ENCODE peak calls at places on chromosomes 7 and 10, in six cellular contexts. Y is thyroid gland, L is A549, S is spleen, H is Peyer's patch, P is gastrocnemius medialis. R is an unnamed sample.

GRCh38 chr7:142859829-142860228 is 5.0 kb downstream of the EPHB6 start:
- DNase-seq in Y (peak; percentile 53), L (no peak), S (no peak), H (no peak), P (no peak), R (no peak)

GRCh38 chr7:158161194-158161593 is 426.4 kb downstream of the PTPRN2 start:
- DNase-seq in Y (no peak), L (no peak), S (no peak), H (no peak), P (no peak), R (no peak)

GRCh38 chr10:12847361-12847975 is 154.0 kb downstream of the CCDC3 start:
- DNase-seq in Y (no peak), L (no peak), S (no peak), H (no peak), P (no peak), R (no peak)

GRCh38 chr10:100045592-100045991 is 35.8 kb upstream of the DNMBP start:
- DNase-seq in Y (no peak), L (no peak), S (no peak), H (no peak), P (no peak), R (no peak)

GRCh38 chr10:62019013-62019684 is 117.7 kb downstream of the ARID5B start:
- DNase-seq in Y (no peak), L (no peak), S (no peak), H (no peak), P (no peak), R (no peak)

GRCh38 chr10:68010426-68010825 is 64.7 kb downstream of the HERC4 start:
- DNase-seq in Y (no peak), L (no peak), S (no peak), H (no peak), P (no peak), R (no peak)

GRCh38 chr7:54964136-54964535 is 54.7 kb upstream of the EGFR start:
- DNase-seq in Y (no peak), L (no peak), S (no peak), H (no peak), P (no peak), R (no peak)

GRCh38 chr10:44024351-44025116 is 360.4 kb downstream of the CXCL12 start:
- DNase-seq in Y (no peak), L (no peak), S (no peak), H (no peak), P (no peak), R (no peak)

GRCh38 chr7:142478479-142479220 is 220.8 kb upstream of the PRSS58 start:
- DNase-seq in Y (peak; percentile 34), L (peak; percentile 12), S (no peak), H (peak; percentile 65), P (peak; percentile 29), R (no peak)

GRCh38 chr10:103111918-103112877 is 80.9 kb downstream of the NT5C2 start:
- DNase-seq in Y (no peak), L (no peak), S (no peak), H (no peak), P (no peak), R (no peak)

GRCh38 chr10:52172581-52172980 is 141.5 kb upstream of the DKK1 start:
- DNase-seq in Y (no peak), L (no peak), S (no peak), H (no peak), P (no peak), R (no peak)

GRCh38 chr10:22308390-22308789 is 7.8 kb upstream of the COMMD3 start:
- DNase-seq in Y (no peak), L (peak; percentile 46), S (no peak), H (no peak), P (no peak), R (no peak)

GRCh38 chr10:23047201-23048050 is 48.0 kb upstream of the MSRB2 start:
- DNase-seq in Y (no peak), L (no peak), S (no peak), H (no peak), P (no peak), R (no peak)

GRCh38 chr10:90919683-90920574 is 958 bp downstream of the ANKRD1 start:
- DNase-seq in Y (no peak), L (no peak), S (no peak), H (no peak), P (peak; percentile 21), R (no peak)

GRCh38 chr10:85490431-85490830 is 876.2 kb downstream of the GRID1 start:
- DNase-seq in Y (no peak), L (no peak), S (no peak), H (no peak), P (no peak), R (no peak)

GRCh38 chr7:3643091-3643490 is 342.0 kb downstream of the SDK1 start:
- DNase-seq in Y (no peak), L (no peak), S (no peak), H (no peak), P (no peak), R (no peak)

GRCh38 chr10:6461961-6462360 is 118.1 kb downstream of the PRKCQ start:
- DNase-seq in Y (no peak), L (no peak), S (no peak), H (no peak), P (no peak), R (no peak)

GRCh38 chr10:97333351-97333600 is 1.3 kb downstream of the FRAT2 start:
- DNase-seq in Y (peak; percentile 33), L (no peak), S (no peak), H (no peak), P (no peak), R (no peak)

GRCh38 chr7:45082031-45082830 is 6.5 kb downstream of the NACAD start:
- DNase-seq in Y (no peak), L (no peak), S (no peak), H (no peak), P (no peak), R (peak; percentile 59)

GRCh38 chr10:77692782-77693181 is 55.2 kb upstream of the KCNMA1 start:
- DNase-seq in Y (no peak), L (no peak), S (no peak), H (no peak), P (no peak), R (no peak)

GRCh38 chr10:117948493-117948892 is 98.2 kb downstream of the RAB11FIP2 start:
- DNase-seq in Y (no peak), L (no peak), S (no peak), H (no peak), P (no peak), R (no peak)

GRCh38 chr10:20811131-20811530 is 86.0 kb downstream of the NEBL start:
- DNase-seq in Y (no peak), L (no peak), S (no peak), H (no peak), P (no peak), R (no peak)

GRCh38 chr7:47352394-47352968 is 229.4 kb downstream of the TNS3 start:
- DNase-seq in Y (no peak), L (no peak), S (peak; percentile 63), H (peak; percentile 35), P (no peak), R (no peak)

GRCh38 chr7:84912993-84913635 is 273.7 kb downstream of the SEMA3D start:
- DNase-seq in Y (no peak), L (no peak), S (no peak), H (no peak), P (no peak), R (no peak)

GRCh38 chr7:5494320-5494682 is 70.7 kb upstream of the TNRC18 start:
- DNase-seq in Y (no peak), L (no peak), S (no peak), H (no peak), P (no peak), R (no peak)

GRCh38 chr7:5491251-5492044 is 67.8 kb upstream of the TNRC18 start:
- DNase-seq in Y (peak; percentile 80), L (no peak), S (no peak), H (no peak), P (no peak), R (no peak)

GRCh38 chr7:5494683-5495561 is 71.3 kb upstream of the TNRC18 start:
- DNase-seq in Y (peak; percentile 77), L (peak; percentile 88), S (peak; percentile 94), H (peak; percentile 86), P (peak; percentile 76), R (peak; percentile 86)

GRCh38 chr7:5489991-5490536 is 66.4 kb upstream of the TNRC18 start:
- DNase-seq in Y (peak; percentile 75), L (no peak), S (no peak), H (no peak), P (no peak), R (no peak)

GRCh38 chr7:5492249-5493020 is 68.8 kb upstream of the TNRC18 start:
- DNase-seq in Y (no peak), L (no peak), S (no peak), H (no peak), P (no peak), R (no peak)
- H3K4me3 ChIP-seq in Y (no peak overlapping the region), L (no peak overlapping the region), S (no peak overlapping the region), H (no peak overlapping the region), P (no peak overlapping the region), R (no peak overlapping the region)

DNA sequence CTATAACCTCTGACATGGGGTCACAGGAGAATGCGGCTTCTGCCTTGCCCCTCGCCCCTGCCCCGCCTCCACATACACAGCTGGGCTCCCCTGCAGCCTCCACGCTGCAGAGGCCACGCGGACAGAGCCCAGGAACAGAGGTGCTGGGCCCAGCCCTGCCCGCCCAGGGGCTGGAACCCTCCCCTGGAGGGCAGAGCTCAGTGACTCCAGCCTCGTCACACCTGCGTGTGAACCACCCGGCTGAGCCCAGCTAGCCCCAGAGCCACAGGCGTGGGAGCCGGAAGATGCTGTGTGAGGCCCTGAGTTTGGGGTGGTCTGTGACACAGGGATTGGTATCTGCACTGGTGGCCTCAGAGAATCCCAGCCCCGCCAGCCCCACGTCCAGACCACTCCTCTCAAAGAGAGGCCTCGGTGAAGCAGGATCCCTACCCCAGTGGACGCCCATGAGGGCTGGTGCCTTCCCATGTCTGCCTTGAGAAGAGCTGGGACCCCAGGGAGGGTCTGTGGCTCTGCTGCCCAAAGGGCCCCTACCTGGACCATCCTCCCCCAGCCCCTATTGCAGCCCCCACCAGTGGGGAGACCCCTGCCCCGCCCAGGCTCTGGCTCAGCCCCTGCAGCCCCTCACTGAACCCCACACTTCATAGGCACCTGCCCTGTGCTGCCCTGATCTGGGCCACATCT is 8.1 kb upstream of the ADAP1 start:
- DNase-seq in Y (no peak), L (no peak), S (peak; percentile 74), H (no peak), P (no peak), R (no peak)
- H3K4me1 ChIP-seq in Y (peaks cover 3% of the 10 kb centered on the region), L (no peaks in the 10 kb centered on the region), S (peaks cover 55% of the 10 kb centered on the region), H (peaks cover 16% of the 10 kb centered on the region), P (peaks cover 27% of the 10 kb centered on the region), R (peaks cover 29% of the 10 kb centered on the region)

GRCh38 chr10:17234541-17234940 is 6.5 kb downstream of the VIM start:
- DNase-seq in Y (peak; percentile 55), L (no peak), S (no peak), H (no peak), P (no peak), R (no peak)
- TF ChIP-seq POLR2A in Y (no peak), L (no peak), S (no peak), H (no peak), P (no peak), R (no peak)

DNA sequence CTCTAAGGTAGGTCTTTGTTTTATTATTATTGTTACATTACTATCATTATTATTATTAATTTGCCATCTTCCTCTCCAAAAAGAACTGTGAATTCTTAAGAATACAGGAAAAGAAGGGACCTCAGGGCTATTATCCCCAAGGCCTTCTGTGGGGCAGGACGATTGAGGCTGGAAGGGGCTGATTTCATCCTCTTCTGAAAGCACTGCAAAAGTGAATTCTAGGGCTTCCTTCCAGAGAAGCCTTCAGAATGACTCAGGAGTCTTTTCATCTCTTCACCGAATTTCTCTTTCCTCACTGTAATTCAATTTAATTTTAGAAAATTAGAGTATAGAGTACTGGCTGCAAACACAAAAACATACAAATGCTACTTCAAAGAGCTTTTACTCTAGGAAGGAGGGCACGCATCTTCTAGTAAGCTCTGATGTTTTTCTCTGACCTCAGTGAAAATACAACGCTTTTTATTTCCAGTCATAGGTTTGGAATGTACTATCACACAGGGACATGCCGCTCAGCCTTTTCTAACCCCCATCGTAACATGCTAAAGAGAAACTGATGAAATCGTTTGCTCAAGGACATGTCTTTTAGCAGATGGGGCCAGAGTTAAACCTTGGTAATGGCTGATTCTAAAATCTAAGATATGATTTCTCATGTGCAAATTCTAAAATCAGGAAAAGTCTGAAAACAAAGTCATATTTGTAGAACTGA is 280.3 kb upstream of the PITRM1 start:
- DNase-seq in Y (no peak), L (no peak), S (no peak), H (no peak), P (no peak), R (no peak)
- H3K4me3 ChIP-seq in Y (no peak overlapping the region), L (no peak overlapping the region), S (no peak overlapping the region), H (no peak overlapping the region), P (no peak overlapping the region), R (no peak overlapping the region)